ENCODE peak calls at places on chromosomes 13 and 19, in ten cellular contexts. I, K, C, F, M, E, W, P, O and N are unnamed samples. For H3K4me1, the result is how much of the 10 kb centered on the place peaks cover.

GRCh38 chr19:17996826-17997316 is 11.1 kb upstream of the ARRDC2 start:
- DNase-seq in P (peak), O (peak), M (peak), I (peak), W (peak), F (peak), C (peak), K (no peak), E (peak), N (peak)

GRCh38 chr13:66508153-66508909 is 721.8 kb downstream of the PCDH9 start:
- DNase-seq in E (no peak), M (no peak), I (no peak), O (no peak), P (no peak), F (no peak), W (no peak), C (no peak), K (no peak), N (no peak)

GRCh38 chr13:102599451-102600012 is 2.7 kb downstream of the TPP2 start:
- DNase-seq in W (no peak), F (no peak), P (no peak), M (no peak), E (no peak), O (no peak), I (no peak), C (no peak), K (no peak), N (no peak)

GRCh38 chr19:41886761-41887710 is 4.1 kb downstream of the ARHGEF1 start:
- DNase-seq in O (no peak), C (no peak), P (no peak), E (no peak), M (peak), K (no peak), I (no peak), F (peak), W (no peak), N (no peak)

GRCh38 chr13:27907139-27907787 is 12.5 kb upstream of the PDX1 start:
- DNase-seq in W (no peak), M (no peak), E (no peak), P (no peak), C (no peak), F (no peak), I (no peak), K (no peak), O (no peak), N (no peak)

GRCh38 chr13:74305876-74306275 is 171.7 kb upstream of the KLF12 start:
- DNase-seq in I (no peak), P (peak), F (no peak), W (no peak), K (no peak), O (no peak), C (no peak), M (no peak), E (no peak), N (no peak)

GRCh38 chr19:53158119-53158656 is 665 bp downstream of the ZNF347 start:
- DNase-seq in W (peak), C (peak), I (peak), K (no peak), F (no peak), E (peak), P (peak), O (peak), M (peak), N (no peak)

GRCh38 chr13:99981115-99982020 is at the start of gene ZIC2:
- DNase-seq in F (no peak), C (no peak), E (no peak), P (peak), K (no peak), O (no peak), M (peak), I (no peak), W (no peak), N (no peak)

GRCh38 chr13:30744056-30744684 is 8.8 kb downstream of the ALOX5AP start:
- DNase-seq in I (peak), W (no peak), E (no peak), M (peak), K (no peak), P (no peak), F (peak), C (no peak), O (peak), N (no peak)

GRCh38 chr13:74166286-74166685 is 32.1 kb upstream of the KLF12 start:
- DNase-seq in P (no peak), K (no peak), O (no peak), E (no peak), F (no peak), M (no peak), W (no peak), C (no peak), I (no peak), N (no peak)

GRCh38 chr19:35084078-35084762 is 31.4 kb upstream of the FXYD3 start:
- DNase-seq in O (no peak), K (no peak), P (no peak), I (no peak), M (no peak), E (no peak), W (no peak), C (no peak), F (no peak), N (no peak)

GRCh38 chr19:33245948-33246728 is 20.5 kb upstream of the SLC7A10 start:
- DNase-seq in E (peak), I (peak), O (no peak), C (no peak), K (no peak), F (no peak), M (peak), W (no peak), P (no peak), N (no peak)

GRCh38 chr19:31270897-31271568 is 78.2 kb downstream of the TSHZ3 start:
- DNase-seq in K (no peak), O (no peak), I (peak), F (no peak), E (no peak), P (no peak), C (no peak), M (peak), W (no peak), N (no peak)

GRCh38 chr13:80716610-80717081 is 375.7 kb upstream of the SPRY2 start:
- DNase-seq in F (no peak), E (peak), K (no peak), C (no peak), P (no peak), I (no peak), M (peak), O (peak), W (no peak), N (no peak)

GRCh38 chr19:49155005-49155826 is at the start of gene HRC:
- DNase-seq in O (no peak), M (no peak), C (no peak), W (peak), E (peak), I (no peak), F (no peak), K (no peak), P (peak), N (no peak)

GRCh38 chr13:23552661-23553060 is 17.6 kb upstream of the TNFRSF19 start:
- DNase-seq in M (no peak), P (no peak), C (no peak), K (no peak), I (no peak), E (no peak), W (no peak), O (no peak), F (no peak), N (no peak)

GRCh38 chr13:84983321-84983720 is 815.9 kb downstream of the SLITRK6 start:
- DNase-seq in O (no peak), F (no peak), K (no peak), M (no peak), W (no peak), C (no peak), P (no peak), E (no peak), I (no peak), N (no peak)
- TF ChIP-seq CTCF in O (no peak), F (no peak), K (no peak), M (no peak), W (no peak), C (no peak), P (peak), E (no peak), I (no peak), N (no peak)

DNA sequence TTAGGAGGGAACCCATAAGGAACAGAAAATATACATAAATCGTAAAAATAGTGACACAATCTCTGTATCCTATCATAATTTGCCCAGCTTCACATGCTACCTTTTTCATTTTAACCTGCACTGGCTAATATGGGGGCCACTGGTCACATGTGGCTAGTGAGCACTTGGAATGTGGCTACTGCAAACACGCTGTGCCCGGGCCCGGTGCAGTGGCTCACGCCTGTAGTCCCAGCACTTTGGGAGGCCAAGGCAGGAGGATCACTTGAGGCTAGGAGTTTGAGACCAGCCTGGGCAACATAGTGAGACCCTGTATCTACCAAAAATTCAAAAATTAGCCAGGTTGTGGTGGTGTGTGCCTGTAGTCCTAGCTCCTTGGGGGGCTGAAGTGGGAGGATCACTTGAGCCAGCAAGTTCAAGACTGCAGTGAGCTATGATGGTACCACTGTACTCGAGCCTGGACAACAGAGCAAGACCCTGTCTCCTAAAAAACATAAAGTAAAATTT is 1.5 kb upstream of the N4BP2L1 start:
- DNase-seq in O (no peak), P (no peak), C (no peak), E (no peak), I (no peak), W (no peak), K (no peak), M (no peak), F (no peak), N (no peak)
- H3K4me1 ChIP-seq in O (under half), P (under half), C (under half), E (under half), I (under half), W (under half), K (under half), M (under half), F (under half), N (under half)

GRCh38 chr13:45446181-45446580 is 18.6 kb upstream of the COG3 start:
- DNase-seq in K (no peak), I (no peak), C (no peak), M (no peak), F (no peak), W (no peak), P (no peak), O (no peak), E (no peak), N (no peak)

GRCh38 chr13:45439781-45440462 is 21.7 kb upstream of the SLC25A30 start:
- DNase-seq in M (no peak), C (no peak), I (no peak), P (no peak), K (no peak), O (peak), E (no peak), F (no peak), W (no peak), N (no peak)

GRCh38 chr13:45439000-45439399 is 20.8 kb upstream of the SLC25A30 start:
- DNase-seq in O (peak), E (no peak), M (no peak), F (no peak), K (no peak), C (no peak), W (no peak), I (no peak), P (no peak), N (no peak)

GRCh38 chr13:45445053-45445452 is 19.7 kb upstream of the COG3 start:
- DNase-seq in P (no peak), F (no peak), M (no peak), O (no peak), K (no peak), W (no peak), E (no peak), C (no peak), I (no peak), N (no peak)

DNA sequence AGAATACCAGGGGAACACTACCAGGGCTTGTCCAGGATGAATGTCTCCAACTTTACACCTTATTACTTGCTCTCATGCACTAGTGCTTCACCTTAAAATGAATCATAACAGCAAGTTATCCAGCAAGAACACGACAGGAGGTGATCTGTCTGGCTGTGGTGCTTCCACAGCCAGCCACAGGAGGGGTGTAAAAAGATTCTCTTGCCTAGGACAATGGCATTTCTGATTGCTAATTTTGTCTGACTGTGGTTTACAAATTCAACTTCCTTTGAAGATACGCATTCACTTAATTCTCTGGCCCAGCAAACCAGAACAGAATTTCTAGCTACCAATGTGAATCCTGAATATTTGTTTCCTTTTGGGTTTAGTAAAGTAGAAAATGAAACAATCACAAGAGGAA is 23.1 kb upstream of the COG3 start:
- DNase-seq in I (no peak), F (no peak), O (peak), M (no peak), C (no peak), K (no peak), E (no peak), P (no peak), W (no peak), N (no peak)
- TF ChIP-seq CTCF in I (no peak), F (no peak), O (no peak), M (no peak), C (no peak), K (no peak), E (peak), P (peak), W (no peak), N (no peak)

GRCh38 chr19:2330255-2330631 is 1.8 kb downstream of the SPPL2B start:
- DNase-seq in F (no peak), O (no peak), K (no peak), P (no peak), C (no peak), M (no peak), E (no peak), I (no peak), W (no peak), N (no peak)

GRCh38 chr19:2330632-2331284 is 2.3 kb downstream of the SPPL2B start:
- DNase-seq in O (no peak), M (no peak), I (peak), F (no peak), E (peak), W (no peak), P (no peak), C (no peak), K (no peak), N (no peak)

GRCh38 chr19:2329162-2329505 is 650 bp downstream of the SPPL2B start:
- DNase-seq in C (no peak), P (no peak), F (no peak), W (no peak), M (no peak), O (no peak), I (no peak), K (no peak), E (no peak), N (no peak)

GRCh38 chr19:2328401-2329161 is at the start of the genes LSM7 and SPPL2B:
- DNase-seq in F (peak), M (peak), K (peak), O (peak), W (peak), E (peak), P (peak), C (peak), I (peak), N (no peak)

GRCh38 chr19:2329528-2329927 is 1.0 kb downstream of the SPPL2B start:
- DNase-seq in I (no peak), M (no peak), O (no peak), P (no peak), C (no peak), F (no peak), E (no peak), W (no peak), K (no peak), N (no peak)
- H3K4me1 ChIP-seq in I (half or more), M (under half), O (under half), P (under half), C (under half), F (half or more), E (half or more), W (under half), K (under half), N (under half)

GRCh38 chr19:4025317-4025716 is 17.8 kb downstream of the PIAS4 start:
- DNase-seq in C (no peak), E (no peak), F (no peak), K (no peak), I (no peak), M (no peak), P (no peak), O (no peak), W (no peak), N (no peak)

GRCh38 chr19:4029247-4029614 is 21.7 kb downstream of the PIAS4 start:
- DNase-seq in M (no peak), E (no peak), C (no peak), I (no peak), W (no peak), O (no peak), K (no peak), F (no peak), P (no peak), N (no peak)

GRCh38 chr19:4023600-4024398 is 16.3 kb downstream of the PIAS4 start:
- DNase-seq in E (no peak), O (no peak), W (no peak), K (no peak), M (no peak), C (no peak), P (no peak), F (no peak), I (no peak), N (no peak)

GRCh38 chr19:4028334-4029246 is 21.1 kb downstream of the PIAS4 start:
- DNase-seq in P (no peak), F (no peak), K (no peak), C (no peak), E (no peak), M (no peak), W (no peak), O (no peak), I (peak), N (no peak)

DNA sequence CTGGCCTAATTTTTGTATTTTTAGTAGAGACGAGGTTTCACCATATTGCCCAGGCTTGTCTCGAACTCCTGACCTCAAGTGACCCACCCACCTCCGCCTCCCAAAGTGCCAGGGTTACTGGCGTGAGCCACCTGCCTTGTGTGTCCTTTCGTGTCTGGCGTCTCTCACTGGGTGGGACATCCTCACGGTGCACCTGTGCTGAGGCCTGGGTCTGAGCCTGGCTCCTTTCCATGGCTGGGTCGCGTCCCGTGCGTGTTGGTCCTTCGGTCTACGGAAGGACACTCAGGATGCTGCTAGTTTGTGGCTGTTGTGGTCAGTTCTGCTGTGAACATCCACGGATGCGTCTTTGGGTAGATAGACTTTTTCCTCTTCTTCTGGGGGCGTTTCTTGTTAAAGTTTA is 19.6 kb downstream of the PIAS4 start:
- DNase-seq in M (no peak), C (peak), E (no peak), I (no peak), F (no peak), O (no peak), K (no peak), W (no peak), P (no peak), N (peak)
- TF ChIP-seq CTCF in M (no peak), C (no peak), E (no peak), I (no peak), F (no peak), O (no peak), K (no peak), W (no peak), P (no peak), N (no peak)

GRCh38 chr13:36328821-36329220 is 17.4 kb downstream of the SPART start:
- DNase-seq in E (no peak), W (no peak), C (no peak), I (no peak), M (no peak), F (no peak), P (no peak), O (no peak), K (no peak), N (no peak)

GRCh38 chr13:36329355-36329754 is 16.8 kb downstream of the SPART start:
- DNase-seq in K (no peak), O (no peak), P (no peak), F (no peak), C (no peak), E (no peak), M (no peak), W (no peak), I (no peak), N (no peak)

GRCh38 chr13:36323951-36324566 is 22.1 kb downstream of the SPART start:
- DNase-seq in K (no peak), F (no peak), E (no peak), C (no peak), W (no peak), M (no peak), P (no peak), O (no peak), I (no peak), N (no peak)

GRCh38 chr13:36325912-36326311 is 20.3 kb downstream of the SPART start:
- DNase-seq in C (no peak), P (peak), W (no peak), I (no peak), M (no peak), E (no peak), K (no peak), F (no peak), O (no peak), N (no peak)

DNA sequence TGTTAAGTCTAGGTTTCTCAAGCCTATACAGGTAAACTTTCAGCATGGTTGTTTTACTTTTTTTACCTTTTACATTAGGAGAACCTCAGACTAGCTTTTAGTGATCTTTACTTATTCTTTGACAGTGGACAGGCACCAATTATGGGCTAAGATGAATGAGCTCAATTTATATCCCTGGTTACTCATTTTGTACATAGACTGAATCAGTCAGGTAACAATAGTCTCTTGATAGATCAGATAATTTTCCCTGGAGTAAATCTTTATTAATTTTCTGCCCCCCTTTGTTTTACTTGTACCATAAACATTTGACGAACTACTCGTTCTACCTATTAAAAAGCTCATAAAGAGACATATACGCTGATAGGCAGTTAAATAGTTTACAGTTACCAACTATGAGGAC is 22.8 kb downstream of the SPART start:
- DNase-seq in P (no peak), F (no peak), O (no peak), E (no peak), C (no peak), I (no peak), W (no peak), M (no peak), K (no peak), N (no peak)
- H3K4me1 ChIP-seq in P (under half), F (under half), O (under half), E (under half), C (under half), I (under half), W (under half), M (under half), K (under half), N (under half)

GRCh38 chr13:69591437-69591836 is 516.2 kb upstream of the ATXN8OS start:
- DNase-seq in P (no peak), K (no peak), O (no peak), F (no peak), I (no peak), C (no peak), E (no peak), W (no peak), M (no peak), N (no peak)

GRCh38 chr13:69589531-69589930 is 518.1 kb upstream of the ATXN8OS start:
- DNase-seq in C (no peak), F (no peak), K (no peak), O (no peak), M (no peak), E (no peak), P (no peak), I (no peak), W (no peak), N (no peak)

GRCh38 chr13:69580255-69580654 is 527.4 kb upstream of the ATXN8OS start:
- DNase-seq in P (no peak), K (no peak), C (no peak), O (no peak), E (no peak), F (no peak), W (no peak), M (no peak), I (no peak), N (no peak)

GRCh38 chr13:69585656-69586055 is 522.0 kb upstream of the ATXN8OS start:
- DNase-seq in I (no peak), E (no peak), W (no peak), M (no peak), P (no peak), F (no peak), C (no peak), O (no peak), K (no peak), N (no peak)
- TF ChIP-seq CTCF in I (no peak), E (no peak), W (no peak), M (no peak), P (peak), F (no peak), C (no peak), O (no peak), K (no peak), N (peak)

DNA sequence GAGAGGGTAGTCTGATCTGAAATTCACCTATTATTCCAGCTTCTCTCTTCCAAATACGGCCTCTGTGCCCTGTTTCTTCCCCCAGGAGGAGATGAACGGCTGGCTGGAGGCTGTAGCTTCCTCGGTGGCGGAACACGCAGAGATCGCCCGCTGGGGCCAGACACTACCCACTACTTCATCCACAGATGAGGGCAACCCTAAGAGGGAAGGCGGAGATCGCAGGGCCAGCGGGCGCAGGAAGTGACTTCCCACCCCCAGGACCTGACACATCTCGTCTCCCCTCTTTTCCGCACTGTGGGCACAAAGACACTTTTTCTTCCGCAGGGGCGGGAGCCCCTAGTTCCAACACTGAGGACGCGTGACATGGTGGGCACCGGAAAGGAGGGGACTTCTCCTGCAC is 1.3 kb upstream of the SHKBP1 start:
- DNase-seq in I (no peak), M (no peak), F (no peak), K (no peak), E (no peak), W (no peak), P (no peak), C (no peak), O (no peak), N (no peak)
- H3K4me1 ChIP-seq in I (under half), M (under half), F (under half), K (under half), E (under half), W (under half), P (under half), C (under half), O (under half), N (under half)